ENCODE peak calls at places on chromosome 7, in four cellular contexts. T is hippocampal formation; C is lung microvascular endothelial cell; M is CD4-positive, alpha-beta T cell. B is an unnamed sample.
A peak's percentile ranks its signal among the peaks of the same experiment; 100 is the strongest.

GRCh38 chr7:55370001-55370400 is 4.9 kb downstream of the LANCL2 start:
- DNase-seq in T (no peak), C (no peak), M (no peak), B (peak; percentile 64)

GRCh38 chr7:114109299-114109698 is 190.5 kb upstream of the PPP1R3A start:
- DNase-seq in T (no peak), C (no peak), M (no peak), B (no peak)

GRCh38 chr7:142478479-142479220 is 220.8 kb upstream of the PRSS58 start:
- DNase-seq in T (no peak), C (peak; percentile 61), M (no peak), B (peak; percentile 65)

GRCh38 chr7:34787586-34787985 is 129.6 kb downstream of the NPSR1 start:
- DNase-seq in T (no peak), C (no peak), M (no peak), B (no peak)

GRCh38 chr7:91929463-91929862 is 11.2 kb upstream of the AKAP9 start:
- DNase-seq in T (no peak), C (no peak), M (no peak), B (no peak)

GRCh38 chr7:27737178-27737577 is 2.8 kb upstream of the TAX1BP1 start:
- DNase-seq in T (no peak), C (no peak), M (no peak), B (no peak)

GRCh38 chr7:14191686-14192098 is 202.2 kb upstream of the ETV1 start:
- DNase-seq in T (no peak), C (no peak), M (no peak), B (peak; percentile 16)

GRCh38 chr7:50832744-50833143 is 50.0 kb upstream of the GRB10 start:
- DNase-seq in T (no peak), C (no peak), M (no peak), B (peak; percentile 70)

GRCh38 chr7:131538071-131538790 is 18.2 kb downstream of the PODXL start:
- DNase-seq in T (no peak), C (no peak), M (no peak), B (peak; percentile 39)

GRCh38 chr7:1275685-1276424 is 43.2 kb downstream of the UNCX start:
- DNase-seq in T (no peak), C (no peak), M (no peak), B (no peak)

GRCh38 chr7:155166673-155167370 is 96.7 kb downstream of the HTR5A start:
- DNase-seq in T (no peak), C (peak; percentile 83), M (no peak), B (no peak)

GRCh38 chr7:157355784-157356511 is 19.1 kb downstream of the DNAJB6 start:
- DNase-seq in T (peak; percentile 10), C (no peak), M (no peak), B (peak; percentile 17)

GRCh38 chr7:105126436-105126975 is 112.5 kb downstream of the KMT2E start:
- DNase-seq in T (no peak), C (no peak), M (no peak), B (no peak)

GRCh38 chr7:19145429-19146201 is 394 bp upstream of the FERD3L start:
- DNase-seq in T (no peak), C (no peak), M (no peak), B (no peak)

GRCh38 chr7:41996381-41997035 is 240.5 kb downstream of the GLI3 start:
- DNase-seq in T (no peak), C (peak; percentile 6), M (no peak), B (peak; percentile 92)

GRCh38 chr7:96747413-96747940 is 37.8 kb upstream of the SEM1 start:
- DNase-seq in T (no peak), C (no peak), M (no peak), B (no peak)